ENCODE peak calls at places on chromosome 19, in ten cellular contexts. V is stomach, Z is esophagus muscularis mucosa, J is breast epithelium, F is transverse colon, P is endothelial cell of umbilical vein, T is HCT116, Y is sigmoid colon, R is upper lobe of left lung, H is prostate gland. C is an unnamed sample.
A peak's percentile ranks its signal among the peaks of the same experiment; 100 is the strongest.

GRCh38 chr19:41323430-41324125 is 13.6 kb downstream of the CCDC97 start:
- DNase-seq in Z (no peak), Y (peak; percentile 90), R (peak; percentile 51), F (peak; percentile 51), J (no peak), T (no peak), P (peak; percentile 98), V (peak; percentile 60), H (no peak), C (no peak)

GRCh38 chr19:38239816-38240215 is 15.8 kb upstream of the DPF1 start:
- DNase-seq in F (no peak), Z (no peak), R (no peak), Y (no peak), H (no peak), P (no peak), V (no peak), T (no peak), J (no peak), C (no peak)

GRCh38 chr19:13057744-13058143 is 44.9 kb downstream of the LYL1 start:
- DNase-seq in Y (no peak), P (peak; percentile 44), R (no peak), F (no peak), J (no peak), T (no peak), V (no peak), H (no peak), Z (no peak), C (no peak)

GRCh38 chr19:46428278-46429141 is at the start of gene PNMA8C:
- DNase-seq in R (peak; percentile 22), T (no peak), Y (peak; percentile 82), P (peak; percentile 38), H (no peak), Z (no peak), F (peak; percentile 50), J (peak; percentile 73), V (peak; percentile 50), C (peak; percentile 89)

GRCh38 chr19:38228005-38228377 is 4.0 kb upstream of the DPF1 start:
- DNase-seq in Y (no peak), H (no peak), T (no peak), Z (no peak), J (no peak), R (no peak), P (no peak), V (no peak), F (no peak), C (no peak)

GRCh38 chr19:48348039-48348438 is 15.7 kb downstream of the TMEM143 start:
- DNase-seq in P (peak; percentile 39), V (no peak), F (no peak), Y (no peak), H (peak; percentile 28), Z (no peak), J (no peak), T (no peak), R (no peak), C (no peak)

GRCh38 chr19:7013678-7014077 is 7.6 kb downstream of the MBD3L2B start:
- DNase-seq in Z (no peak), T (no peak), H (no peak), V (no peak), J (no peak), R (no peak), P (no peak), Y (no peak), F (no peak), C (no peak)

GRCh38 chr19:3644351-3645066 is 17.9 kb upstream of the CACTIN start:
- DNase-seq in R (no peak), J (peak; percentile 44), F (no peak), Z (no peak), V (peak; percentile 72), T (no peak), P (no peak), H (no peak), Y (no peak), C (no peak)

GRCh38 chr19:23762548-23762883 is 3.8 kb upstream of the ZNF681 start:
- DNase-seq in Z (no peak), J (no peak), R (no peak), P (no peak), V (no peak), Y (no peak), T (no peak), H (no peak), F (no peak), C (no peak)

GRCh38 chr19:23762884-23763711 is 4.4 kb upstream of the ZNF681 start:
- DNase-seq in V (peak; percentile 90), T (no peak), P (no peak), J (peak; percentile 89), F (peak; percentile 93), R (peak; percentile 92), H (peak; percentile 89), Y (peak; percentile 83), Z (no peak), C (peak; percentile 91)

DNA sequence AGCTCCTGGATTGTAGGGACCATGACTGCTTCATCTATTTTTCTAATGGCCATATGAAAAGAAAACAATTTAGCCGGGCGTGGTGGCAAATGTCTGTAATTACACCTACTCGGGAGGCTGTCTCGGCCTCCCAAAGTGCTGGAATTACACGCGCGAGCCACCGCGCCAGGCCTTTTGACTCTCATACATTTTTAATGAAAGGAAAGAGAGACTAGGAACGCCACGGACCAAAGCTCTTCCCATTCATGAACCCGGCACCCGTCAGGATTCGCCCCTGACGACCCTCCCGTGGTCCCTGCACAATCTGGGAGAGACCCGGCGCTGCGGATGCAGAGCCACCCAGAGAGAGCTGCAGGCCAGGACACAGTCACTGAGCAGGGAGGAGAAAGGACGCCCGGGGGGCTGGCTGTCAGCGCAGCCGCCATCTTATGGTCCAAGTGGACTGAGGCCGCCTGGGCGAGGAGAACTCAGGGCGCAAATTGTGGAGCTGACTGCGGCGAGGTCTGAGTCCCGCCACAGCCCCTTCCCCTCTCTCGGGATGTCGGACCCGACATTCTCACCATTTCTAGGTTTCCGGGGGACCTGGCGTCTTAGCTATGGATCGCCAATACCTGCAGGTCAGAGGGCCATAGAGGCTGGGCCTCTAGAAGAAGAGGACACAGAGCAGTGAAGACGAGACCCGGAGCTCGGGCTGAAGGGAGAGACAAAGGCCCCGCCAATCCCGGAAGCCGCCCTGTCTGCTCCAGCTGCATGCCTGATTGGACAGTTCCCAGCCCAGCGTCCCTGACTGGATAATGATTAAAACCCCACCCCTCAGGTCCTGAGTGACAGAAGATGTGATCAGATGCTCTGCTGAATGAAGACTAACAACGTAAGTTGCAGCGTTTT is at the start of gene ZNF681:
- DNase-seq in Y (peak; percentile 93), H (peak; percentile 89), J (peak; percentile 87), R (peak; percentile 94), Z (peak; percentile 97), F (peak; percentile 91), V (peak; percentile 87), T (no peak), P (peak; percentile 18), C (peak; percentile 94)
- TF ChIP-seq POLR2AphosphoS5 in Y (no peak), H (peak; percentile 72), J (peak; percentile 55), R (peak; percentile 76), Z (peak; percentile 74), F (peak; percentile 62), V (no peak), T (no peak), P (no peak), C (peak; percentile 86)

DNA sequence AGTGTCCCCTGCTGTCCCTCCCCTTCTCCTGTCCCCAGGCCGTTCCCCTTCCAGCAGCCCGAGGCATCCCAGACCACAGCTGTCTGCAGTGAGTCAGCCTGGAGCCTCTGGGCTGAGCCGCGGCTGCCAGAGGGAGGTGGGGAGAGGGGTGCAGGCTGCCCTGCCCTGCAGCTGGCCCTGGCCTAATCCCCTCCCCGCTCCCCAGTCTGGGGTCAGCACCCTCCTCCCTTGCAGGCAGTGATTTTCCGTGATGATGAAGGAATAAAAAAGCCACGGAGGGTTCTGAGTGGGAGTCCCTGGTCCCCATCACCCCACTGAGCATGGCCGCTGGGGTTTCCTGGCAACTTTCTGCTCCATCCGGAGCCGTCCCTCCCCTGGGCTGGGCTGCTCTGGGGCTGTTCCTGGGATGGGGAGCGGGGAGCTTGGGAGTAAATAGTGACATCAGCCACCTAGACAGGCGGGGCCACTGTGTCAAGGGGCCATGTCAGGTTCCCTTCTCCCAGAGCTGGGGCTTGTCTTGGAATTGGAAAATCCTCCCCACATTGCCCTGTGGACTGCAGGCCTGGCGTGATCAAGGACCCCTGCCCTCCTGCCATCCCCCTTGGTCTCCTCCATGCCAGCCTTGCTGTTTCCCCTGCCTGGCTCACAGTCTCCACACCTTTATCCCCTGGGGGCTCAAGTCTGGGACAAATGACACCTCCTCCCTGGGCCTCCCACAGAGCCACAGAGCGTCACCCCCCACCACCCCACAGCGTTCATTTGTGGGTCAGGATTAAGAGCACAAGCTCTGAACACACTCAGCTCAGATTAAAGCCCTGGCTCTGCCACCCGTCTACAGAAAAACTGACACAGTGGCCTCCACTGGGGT is 16.7 kb downstream of the SPC24 start:
- DNase-seq in H (no peak), V (peak; percentile 68), P (peak; percentile 51), T (no peak), Y (peak; percentile 94), F (peak; percentile 62), Z (peak; percentile 95), R (peak; percentile 86), J (peak; percentile 62), C (peak; percentile 77)
- TF ChIP-seq POLR2A in H (no peak), V (no peak), P (no peak), T (no peak), Y (peak; percentile 9), F (no peak), Z (no peak), R (no peak), J (no peak), C (no peak)

GRCh38 chr19:56736571-56736970 is 65.0 kb upstream of the ZNF835 start:
- DNase-seq in Y (no peak), H (no peak), Z (no peak), T (no peak), F (no peak), J (no peak), V (no peak), R (no peak), P (no peak), C (no peak)
- TF ChIP-seq CTCF in Y (no peak), H (no peak), Z (no peak), T (no peak), F (no peak), J (no peak), V (no peak), R (no peak), P (no peak), C (no peak)

GRCh38 chr19:35214766-35215422 is 13.6 kb downstream of the FAM187B start:
- DNase-seq in H (no peak), Y (no peak), V (no peak), T (no peak), J (no peak), R (no peak), P (no peak), Z (no peak), F (no peak), C (no peak)

GRCh38 chr19:35216026-35216832 is 12.3 kb downstream of the FAM187B start:
- DNase-seq in H (no peak), J (no peak), Y (no peak), F (no peak), R (no peak), P (no peak), V (no peak), Z (no peak), T (no peak), C (peak; percentile 59)

GRCh38 chr19:35212241-35212640 is 16.3 kb downstream of the FAM187B start:
- DNase-seq in T (no peak), Z (peak; percentile 53), Y (no peak), R (no peak), J (no peak), V (no peak), F (no peak), H (no peak), P (no peak), C (peak; percentile 57)

GRCh38 chr19:35211545-35212230 is 16.9 kb downstream of the FAM187B start:
- DNase-seq in Z (peak; percentile 92), H (peak; percentile 7), Y (peak; percentile 72), T (no peak), V (peak; percentile 51), R (peak; percentile 76), J (peak; percentile 58), P (peak; percentile 48), F (peak; percentile 70), C (peak; percentile 93)

DNA sequence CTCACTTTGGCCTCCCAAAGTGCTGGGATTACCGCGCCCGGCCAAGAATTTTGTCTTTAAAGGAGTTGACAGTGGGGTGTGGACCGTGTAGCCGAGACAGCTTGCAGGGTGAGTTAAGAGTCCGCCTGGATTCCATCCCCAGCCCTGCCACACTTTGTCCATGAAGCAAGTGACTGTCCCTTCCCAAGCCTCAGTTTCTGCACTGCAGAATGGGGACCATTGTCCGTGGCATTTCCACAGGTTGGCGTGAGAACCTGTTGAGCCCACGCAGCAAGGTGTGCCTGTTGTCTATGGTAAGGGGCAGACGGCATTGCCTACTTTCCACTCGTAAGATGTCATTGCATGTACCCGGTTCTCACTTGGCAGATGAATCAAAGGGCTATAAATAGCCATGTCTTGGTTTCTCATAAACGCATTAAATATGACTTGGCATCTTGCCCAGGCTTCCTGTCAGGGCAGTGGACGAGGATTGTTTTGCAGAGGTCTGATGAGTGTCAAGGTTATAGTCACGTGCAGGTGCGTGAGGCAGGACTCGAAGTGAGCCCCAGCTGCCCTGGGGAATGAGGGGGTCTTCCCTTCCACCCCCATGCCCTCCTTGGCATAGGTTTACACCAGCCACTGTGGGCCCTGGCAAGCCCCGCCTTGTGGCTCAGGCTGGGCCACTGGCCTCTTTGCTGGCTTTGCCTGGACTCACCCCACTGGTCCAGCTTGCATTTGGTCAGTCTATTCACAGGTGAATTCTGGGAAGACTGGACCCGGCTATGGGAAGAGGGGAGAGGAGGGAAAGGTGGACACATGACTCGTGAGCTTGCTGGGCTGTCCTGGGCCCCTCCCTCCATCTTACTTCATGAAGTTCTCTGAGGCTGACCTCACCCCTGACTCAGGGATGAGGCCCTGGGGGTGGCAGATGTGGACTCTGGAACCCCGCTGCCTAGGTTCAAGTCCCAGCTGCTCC is 14.6 kb downstream of the FAM187B start:
- DNase-seq in F (peak; percentile 84), Y (peak; percentile 82), T (peak; percentile 87), Z (no peak), J (peak; percentile 74), H (peak; percentile 91), P (peak; percentile 96), V (peak; percentile 80), R (peak; percentile 89), C (peak; percentile 90)
- TF ChIP-seq POLR2AphosphoS5 in F (peak; percentile 21), Y (peak; percentile 60), T (peak; percentile 73), Z (peak; percentile 71), J (peak; percentile 71), H (peak; percentile 95), P (peak; percentile 57), V (peak; percentile 65), R (peak; percentile 74), C (peak; percentile 96)